ENCODE peak calls at places on chromosomes 3 and 15, in ten cellular contexts. One of them, this sample, is unnamed.

GRCh38 chr3:57068437-57069089 is 8.1 kb downstream of the SPATA12 start:
- DNase-seq in HT-29: peak
- DNase-seq in astrocyte: peak
- DNase-seq in osteocyte: no peak
- DNase-seq in heart left ventricle: peak
- DNase-seq in NCI-H1105 treated with DMSO at 0.1 percent for 48 hours: no peak
- DNase-seq in GM19239: peak
- DNase-seq in GM12864: peak
- DNase-seq in effector memory CD8-positive, alpha-beta T cell: no peak
- DNase-seq in DMS53: no peak
- DNase-seq in this sample: peak

GRCh38 chr3:193851416-193851815 is 258.4 kb downstream of the OPA1 start:
- DNase-seq in HT-29: peak
- DNase-seq in astrocyte: no peak
- DNase-seq in osteocyte: no peak
- DNase-seq in heart left ventricle: no peak
- DNase-seq in NCI-H1105 treated with DMSO at 0.1 percent for 48 hours: no peak
- DNase-seq in GM19239: no peak
- DNase-seq in GM12864: no peak
- DNase-seq in effector memory CD8-positive, alpha-beta T cell: no peak
- DNase-seq in DMS53: no peak
- DNase-seq in this sample: peak

GRCh38 chr3:133092676-133093075 is 54.5 kb downstream of the TMEM108 start:
- DNase-seq in HT-29: no peak
- DNase-seq in astrocyte: peak
- DNase-seq in osteocyte: no peak
- DNase-seq in heart left ventricle: no peak
- DNase-seq in NCI-H1105 treated with DMSO at 0.1 percent for 48 hours: no peak
- DNase-seq in GM19239: no peak
- DNase-seq in GM12864: no peak
- DNase-seq in effector memory CD8-positive, alpha-beta T cell: no peak
- DNase-seq in DMS53: no peak
- DNase-seq in this sample: no peak

GRCh38 chr3:57118279-57118678 is 46.9 kb downstream of the IL17RD start:
- DNase-seq in HT-29: no peak
- DNase-seq in astrocyte: no peak
- DNase-seq in osteocyte: no peak
- DNase-seq in heart left ventricle: no peak
- DNase-seq in NCI-H1105 treated with DMSO at 0.1 percent for 48 hours: no peak
- DNase-seq in GM19239: no peak
- DNase-seq in GM12864: no peak
- DNase-seq in effector memory CD8-positive, alpha-beta T cell: no peak
- DNase-seq in DMS53: no peak
- DNase-seq in this sample: no peak

GRCh38 chr3:80929576-80929975 is 831.9 kb downstream of the GBE1 start:
- DNase-seq in HT-29: no peak
- DNase-seq in astrocyte: no peak
- DNase-seq in osteocyte: no peak
- DNase-seq in heart left ventricle: no peak
- DNase-seq in NCI-H1105 treated with DMSO at 0.1 percent for 48 hours: no peak
- DNase-seq in GM19239: no peak
- DNase-seq in GM12864: no peak
- DNase-seq in effector memory CD8-positive, alpha-beta T cell: no peak
- DNase-seq in DMS53: no peak
- DNase-seq in this sample: no peak

GRCh38 chr3:123444023-123444422 is 4.9 kb downstream of the ADCY5 start:
- DNase-seq in HT-29: no peak
- DNase-seq in astrocyte: no peak
- DNase-seq in osteocyte: no peak
- DNase-seq in heart left ventricle: no peak
- DNase-seq in NCI-H1105 treated with DMSO at 0.1 percent for 48 hours: peak
- DNase-seq in GM19239: no peak
- DNase-seq in GM12864: no peak
- DNase-seq in effector memory CD8-positive, alpha-beta T cell: no peak
- DNase-seq in DMS53: peak
- DNase-seq in this sample: no peak

GRCh38 chr3:41174703-41174964 is 24.7 kb upstream of the CTNNB1 start:
- DNase-seq in HT-29: no peak
- DNase-seq in astrocyte: no peak
- DNase-seq in osteocyte: no peak
- DNase-seq in heart left ventricle: no peak
- DNase-seq in NCI-H1105 treated with DMSO at 0.1 percent for 48 hours: no peak
- DNase-seq in GM19239: no peak
- DNase-seq in GM12864: no peak
- DNase-seq in effector memory CD8-positive, alpha-beta T cell: no peak
- DNase-seq in DMS53: no peak
- DNase-seq in this sample: no peak

GRCh38 chr3:48662753-48663488 is at the start of gene CELSR3:
- DNase-seq in HT-29: peak
- DNase-seq in astrocyte: peak
- DNase-seq in osteocyte: peak
- DNase-seq in heart left ventricle: peak
- DNase-seq in NCI-H1105 treated with DMSO at 0.1 percent for 48 hours: peak
- DNase-seq in GM19239: peak
- DNase-seq in GM12864: peak
- DNase-seq in effector memory CD8-positive, alpha-beta T cell: peak
- DNase-seq in DMS53: peak
- DNase-seq in this sample: peak

GRCh38 chr15:29870495-29871151 is 48.4 kb upstream of the TJP1 start:
- DNase-seq in HT-29: no peak
- DNase-seq in astrocyte: no peak
- DNase-seq in osteocyte: no peak
- DNase-seq in heart left ventricle: peak
- DNase-seq in NCI-H1105 treated with DMSO at 0.1 percent for 48 hours: no peak
- DNase-seq in GM19239: no peak
- DNase-seq in GM12864: no peak
- DNase-seq in effector memory CD8-positive, alpha-beta T cell: no peak
- DNase-seq in DMS53: no peak
- DNase-seq in this sample: no peak

GRCh38 chr15:47817825-47818681 is 100.7 kb downstream of the SEMA6D start:
- DNase-seq in HT-29: no peak
- DNase-seq in astrocyte: no peak
- DNase-seq in osteocyte: no peak
- DNase-seq in heart left ventricle: no peak
- DNase-seq in NCI-H1105 treated with DMSO at 0.1 percent for 48 hours: no peak
- DNase-seq in GM19239: no peak
- DNase-seq in GM12864: no peak
- DNase-seq in effector memory CD8-positive, alpha-beta T cell: no peak
- DNase-seq in DMS53: no peak
- DNase-seq in this sample: no peak

GRCh38 chr3:125157183-125157582 is 55.4 kb downstream of the SLC12A8 start:
- DNase-seq in HT-29: no peak
- DNase-seq in astrocyte: no peak
- DNase-seq in osteocyte: no peak
- DNase-seq in heart left ventricle: no peak
- DNase-seq in NCI-H1105 treated with DMSO at 0.1 percent for 48 hours: no peak
- DNase-seq in GM19239: no peak
- DNase-seq in GM12864: no peak
- DNase-seq in effector memory CD8-positive, alpha-beta T cell: no peak
- DNase-seq in DMS53: no peak
- DNase-seq in this sample: no peak

GRCh38 chr3:73765878-73766564 is 141.3 kb upstream of the PDZRN3 start:
- DNase-seq in HT-29: no peak
- DNase-seq in astrocyte: peak
- DNase-seq in osteocyte: no peak
- DNase-seq in heart left ventricle: no peak
- DNase-seq in NCI-H1105 treated with DMSO at 0.1 percent for 48 hours: no peak
- DNase-seq in GM19239: no peak
- DNase-seq in GM12864: no peak
- DNase-seq in effector memory CD8-positive, alpha-beta T cell: no peak
- DNase-seq in DMS53: peak
- DNase-seq in this sample: no peak

GRCh38 chr3:172711457-172711800 is 562 bp upstream of the NCEH1 start:
- DNase-seq in HT-29: peak
- DNase-seq in astrocyte: no peak
- DNase-seq in osteocyte: no peak
- DNase-seq in heart left ventricle: no peak
- DNase-seq in NCI-H1105 treated with DMSO at 0.1 percent for 48 hours: no peak
- DNase-seq in GM19239: no peak
- DNase-seq in GM12864: no peak
- DNase-seq in effector memory CD8-positive, alpha-beta T cell: no peak
- DNase-seq in DMS53: peak
- DNase-seq in this sample: peak

GRCh38 chr3:195135921-195136320 is 135.0 kb downstream of the XXYLT1 start:
- DNase-seq in HT-29: no peak
- DNase-seq in astrocyte: no peak
- DNase-seq in osteocyte: no peak
- DNase-seq in heart left ventricle: no peak
- DNase-seq in NCI-H1105 treated with DMSO at 0.1 percent for 48 hours: no peak
- DNase-seq in GM19239: no peak
- DNase-seq in GM12864: no peak
- DNase-seq in effector memory CD8-positive, alpha-beta T cell: no peak
- DNase-seq in DMS53: no peak
- DNase-seq in this sample: no peak

GRCh38 chr15:29278436-29279099 is 8.9 kb upstream of the NSMCE3 start:
- DNase-seq in HT-29: no peak
- DNase-seq in astrocyte: peak
- DNase-seq in osteocyte: no peak
- DNase-seq in heart left ventricle: no peak
- DNase-seq in NCI-H1105 treated with DMSO at 0.1 percent for 48 hours: no peak
- DNase-seq in GM19239: no peak
- DNase-seq in GM12864: no peak
- DNase-seq in effector memory CD8-positive, alpha-beta T cell: no peak
- DNase-seq in DMS53: peak
- DNase-seq in this sample: no peak

GRCh38 chr15:67101981-67102929 is 36.9 kb downstream of the SMAD3 start:
- DNase-seq in HT-29: no peak
- DNase-seq in astrocyte: peak
- DNase-seq in osteocyte: no peak
- DNase-seq in heart left ventricle: no peak
- DNase-seq in NCI-H1105 treated with DMSO at 0.1 percent for 48 hours: no peak
- DNase-seq in GM19239: no peak
- DNase-seq in GM12864: peak
- DNase-seq in effector memory CD8-positive, alpha-beta T cell: peak
- DNase-seq in DMS53: no peak
- DNase-seq in this sample: no peak

GRCh38 chr3:47377186-47377585 is 3.6 kb upstream of the PTPN23 start:
- DNase-seq in HT-29: no peak
- DNase-seq in astrocyte: no peak
- DNase-seq in osteocyte: no peak
- DNase-seq in heart left ventricle: no peak
- DNase-seq in NCI-H1105 treated with DMSO at 0.1 percent for 48 hours: no peak
- DNase-seq in GM19239: no peak
- DNase-seq in GM12864: no peak
- DNase-seq in effector memory CD8-positive, alpha-beta T cell: no peak
- DNase-seq in DMS53: no peak
- DNase-seq in this sample: peak

GRCh38 chr15:80659375-80659774 is 35.7 kb upstream of the ABHD17C start:
- DNase-seq in HT-29: no peak
- DNase-seq in astrocyte: no peak
- DNase-seq in osteocyte: no peak
- DNase-seq in heart left ventricle: no peak
- DNase-seq in NCI-H1105 treated with DMSO at 0.1 percent for 48 hours: no peak
- DNase-seq in GM19239: no peak
- DNase-seq in GM12864: no peak
- DNase-seq in effector memory CD8-positive, alpha-beta T cell: no peak
- DNase-seq in DMS53: peak
- DNase-seq in this sample: no peak

GRCh38 chr3:105616374-105616915 is 249.7 kb downstream of the ALCAM start:
- DNase-seq in HT-29: no peak
- DNase-seq in astrocyte: no peak
- DNase-seq in osteocyte: no peak
- DNase-seq in heart left ventricle: no peak
- DNase-seq in NCI-H1105 treated with DMSO at 0.1 percent for 48 hours: no peak
- DNase-seq in GM19239: no peak
- DNase-seq in GM12864: no peak
- DNase-seq in effector memory CD8-positive, alpha-beta T cell: no peak
- DNase-seq in DMS53: no peak
- DNase-seq in this sample: no peak

GRCh38 chr3:126743350-126743749 is 39.3 kb downstream of the CHCHD6 start:
- DNase-seq in HT-29: no peak
- DNase-seq in astrocyte: no peak
- DNase-seq in osteocyte: peak
- DNase-seq in heart left ventricle: no peak
- DNase-seq in NCI-H1105 treated with DMSO at 0.1 percent for 48 hours: no peak
- DNase-seq in GM19239: no peak
- DNase-seq in GM12864: no peak
- DNase-seq in effector memory CD8-positive, alpha-beta T cell: no peak
- DNase-seq in DMS53: no peak
- DNase-seq in this sample: no peak

GRCh38 chr15:85623648-85624047 is 171.1 kb downstream of the KLHL25 start:
- DNase-seq in HT-29: no peak
- DNase-seq in astrocyte: peak
- DNase-seq in osteocyte: no peak
- DNase-seq in heart left ventricle: no peak
- DNase-seq in NCI-H1105 treated with DMSO at 0.1 percent for 48 hours: no peak
- DNase-seq in GM19239: no peak
- DNase-seq in GM12864: no peak
- DNase-seq in effector memory CD8-positive, alpha-beta T cell: no peak
- DNase-seq in DMS53: no peak
- DNase-seq in this sample: no peak

GRCh38 chr15:24054547-24055245 is 367.6 kb upstream of the NDN start:
- DNase-seq in HT-29: no peak
- DNase-seq in astrocyte: no peak
- DNase-seq in osteocyte: no peak
- DNase-seq in heart left ventricle: no peak
- DNase-seq in NCI-H1105 treated with DMSO at 0.1 percent for 48 hours: peak
- DNase-seq in GM19239: no peak
- DNase-seq in GM12864: no peak
- DNase-seq in effector memory CD8-positive, alpha-beta T cell: no peak
- DNase-seq in DMS53: no peak
- DNase-seq in this sample: no peak

GRCh38 chr3:16513141-16514020 is at the start of gene RFTN1:
- DNase-seq in HT-29: no peak
- DNase-seq in astrocyte: peak
- DNase-seq in osteocyte: no peak
- DNase-seq in heart left ventricle: peak
- DNase-seq in NCI-H1105 treated with DMSO at 0.1 percent for 48 hours: no peak
- DNase-seq in GM19239: no peak
- DNase-seq in GM12864: no peak
- DNase-seq in effector memory CD8-positive, alpha-beta T cell: peak
- DNase-seq in DMS53: peak
- DNase-seq in this sample: no peak

GRCh38 chr3:136109499-136109898 is 86.6 kb downstream of the MSL2 start:
- DNase-seq in HT-29: no peak
- DNase-seq in astrocyte: no peak
- DNase-seq in osteocyte: no peak
- DNase-seq in heart left ventricle: no peak
- DNase-seq in NCI-H1105 treated with DMSO at 0.1 percent for 48 hours: no peak
- DNase-seq in GM19239: peak
- DNase-seq in GM12864: no peak
- DNase-seq in effector memory CD8-positive, alpha-beta T cell: no peak
- DNase-seq in DMS53: no peak
- DNase-seq in this sample: no peak

GRCh38 chr3:137761563-137762503 is 2.3 kb upstream of the SOX14 start:
- DNase-seq in HT-29: no peak
- DNase-seq in astrocyte: no peak
- DNase-seq in osteocyte: no peak
- DNase-seq in heart left ventricle: no peak
- DNase-seq in NCI-H1105 treated with DMSO at 0.1 percent for 48 hours: no peak
- DNase-seq in GM19239: no peak
- DNase-seq in GM12864: no peak
- DNase-seq in effector memory CD8-positive, alpha-beta T cell: no peak
- DNase-seq in DMS53: no peak
- DNase-seq in this sample: no peak

GRCh38 chr3:114175204-114175987 is 3.5 kb downstream of the DRD3 start:
- DNase-seq in HT-29: no peak
- DNase-seq in astrocyte: no peak
- DNase-seq in osteocyte: no peak
- DNase-seq in heart left ventricle: no peak
- DNase-seq in NCI-H1105 treated with DMSO at 0.1 percent for 48 hours: no peak
- DNase-seq in GM19239: no peak
- DNase-seq in GM12864: no peak
- DNase-seq in effector memory CD8-positive, alpha-beta T cell: no peak
- DNase-seq in DMS53: no peak
- DNase-seq in this sample: no peak

GRCh38 chr3:144866504-144866903 is 894.9 kb downstream of the DIPK2A start:
- DNase-seq in HT-29: no peak
- DNase-seq in astrocyte: no peak
- DNase-seq in osteocyte: no peak
- DNase-seq in heart left ventricle: no peak
- DNase-seq in NCI-H1105 treated with DMSO at 0.1 percent for 48 hours: no peak
- DNase-seq in GM19239: no peak
- DNase-seq in GM12864: no peak
- DNase-seq in effector memory CD8-positive, alpha-beta T cell: no peak
- DNase-seq in DMS53: no peak
- DNase-seq in this sample: no peak

GRCh38 chr3:135576786-135577185 is 388.7 kb upstream of the PPP2R3A start:
- DNase-seq in HT-29: no peak
- DNase-seq in astrocyte: no peak
- DNase-seq in osteocyte: no peak
- DNase-seq in heart left ventricle: no peak
- DNase-seq in NCI-H1105 treated with DMSO at 0.1 percent for 48 hours: peak
- DNase-seq in GM19239: no peak
- DNase-seq in GM12864: no peak
- DNase-seq in effector memory CD8-positive, alpha-beta T cell: no peak
- DNase-seq in DMS53: no peak
- DNase-seq in this sample: no peak

This sample was measured in K562.